ENCODE peak calls at places on chromosome 15, in nine cellular contexts. C is AG04449; J is lung; Q is GM06990; L is B cell; V is CD8-positive, alpha-beta T cell; O is fibroblast of lung; K is IMR-90; T is suprapubic skin. E is an unnamed sample.

GRCh38 chr15:69576035-69576526 is 123.5 kb downstream of the RPLP1 start:
- DNase-seq in T (no peak), J (peak), K (no peak), C (no peak), L (peak), O (peak), V (peak), Q (peak), E (no peak)

GRCh38 chr15:71044006-71044405 is 71.3 kb upstream of the THSD4 start:
- DNase-seq in J (no peak), L (no peak), Q (no peak), O (peak), T (no peak), K (peak), C (no peak), V (no peak), E (no peak)

GRCh38 chr15:101028321-101028720 is 109.2 kb downstream of the LRRK1 start:
- DNase-seq in V (no peak), O (peak), C (no peak), K (peak), J (peak), L (no peak), Q (no peak), T (peak), E (no peak)

GRCh38 chr15:33526532-33526931 is 215.8 kb downstream of the RYR3 start:
- DNase-seq in O (no peak), T (no peak), L (no peak), C (no peak), J (no peak), K (no peak), Q (no peak), V (no peak), E (no peak)

GRCh38 chr15:40096094-40096876 is 12.4 kb downstream of the BMF start:
- DNase-seq in V (no peak), L (no peak), J (no peak), T (no peak), O (no peak), C (no peak), Q (no peak), K (no peak), E (no peak)

GRCh38 chr15:82647835-82648256 is 683 bp upstream of the CPEB1 start:
- DNase-seq in C (no peak), Q (peak), L (no peak), J (no peak), V (peak), K (no peak), T (no peak), O (no peak), E (no peak)

GRCh38 chr15:88072598-88073385 is 183.7 kb downstream of the NTRK3 start:
- DNase-seq in J (no peak), C (no peak), K (no peak), V (no peak), Q (no peak), O (no peak), T (no peak), L (no peak), E (no peak)

GRCh38 chr15:79283252-79284048 is 928 bp downstream of the ANKRD34C start:
- DNase-seq in C (no peak), O (peak), J (no peak), L (no peak), K (peak), V (no peak), Q (peak), T (no peak), E (no peak)

GRCh38 chr15:50907866-50908208 is 646 bp upstream of the AP4E1 start:
- DNase-seq in T (no peak), J (peak), Q (no peak), L (peak), C (no peak), K (peak), V (peak), O (no peak), E (no peak)

GRCh38 chr15:60673918-60674558 is 195.1 kb upstream of the ICE2 start:
- DNase-seq in C (peak), T (no peak), L (no peak), O (peak), Q (no peak), J (peak), V (no peak), K (peak), E (peak)

GRCh38 chr15:90463381-90463780 is 66.3 kb upstream of the CRTC3 start:
- DNase-seq in T (no peak), K (peak), L (no peak), Q (no peak), J (no peak), C (peak), O (peak), V (no peak), E (no peak)

GRCh38 chr15:78243491-78243941 is 9.2 kb upstream of the ACSBG1 start:
- DNase-seq in L (no peak), K (peak), J (no peak), O (peak), C (no peak), T (no peak), Q (no peak), V (no peak), E (no peak)

GRCh38 chr15:23629234-23629805 is 18.3 kb downstream of the MAGEL2 start:
- DNase-seq in O (no peak), K (no peak), J (no peak), L (no peak), T (no peak), Q (no peak), V (no peak), C (no peak), E (no peak)

GRCh38 chr15:43527016-43527801 is 9.8 kb downstream of the MAP1A start:
- DNase-seq in L (no peak), C (no peak), J (no peak), V (no peak), Q (no peak), T (no peak), O (no peak), K (no peak), E (no peak)

GRCh38 chr15:75142499-75142898 is 59.2 kb upstream of the C15orf39 start:
- DNase-seq in J (no peak), Q (no peak), V (no peak), L (no peak), T (peak), K (no peak), O (no peak), C (no peak), E (no peak)

GRCh38 chr15:58065445-58066041 is at the start of gene ALDH1A2:
- DNase-seq in L (no peak), Q (peak), C (no peak), O (no peak), J (no peak), T (peak), K (no peak), V (no peak), E (no peak)

GRCh38 chr15:82952156-82953081 is at the start of gene HOMER2:
- DNase-seq in V (no peak), L (no peak), O (no peak), K (no peak), C (no peak), J (peak), Q (peak), T (no peak), E (no peak)

GRCh38 chr15:66894986-66895780 is 170.2 kb upstream of the SMAD3 start:
- DNase-seq in Q (no peak), V (no peak), L (no peak), T (peak), J (no peak), O (peak), K (no peak), C (no peak), E (no peak)

GRCh38 chr15:89389841-89390603 is 55.4 kb upstream of the POLG start:
- DNase-seq in K (no peak), J (no peak), C (no peak), O (no peak), L (no peak), V (no peak), T (no peak), Q (no peak), E (no peak)

GRCh38 chr15:98009967-98010366 is 49.5 kb downstream of the ARRDC4 start:
- DNase-seq in Q (no peak), K (no peak), T (no peak), J (no peak), C (no peak), V (no peak), O (no peak), L (no peak), E (no peak)

GRCh38 chr15:22257047-22257667 is 176.8 kb downstream of the OR4M2 start:
- DNase-seq in L (no peak), T (no peak), V (no peak), K (no peak), J (no peak), Q (no peak), O (no peak), C (no peak), E (no peak)

GRCh38 chr15:62390793-62391543 is 225.9 kb upstream of the C2CD4B start:
- DNase-seq in Q (peak), C (no peak), T (peak), K (peak), O (peak), L (no peak), J (peak), V (no peak), E (no peak)
- TF ChIP-seq CTCF in Q (no peak), C (no peak), T (no peak), K (peak), O (no peak), L (no peak), J (no peak), V (no peak), E (no peak)

DNA sequence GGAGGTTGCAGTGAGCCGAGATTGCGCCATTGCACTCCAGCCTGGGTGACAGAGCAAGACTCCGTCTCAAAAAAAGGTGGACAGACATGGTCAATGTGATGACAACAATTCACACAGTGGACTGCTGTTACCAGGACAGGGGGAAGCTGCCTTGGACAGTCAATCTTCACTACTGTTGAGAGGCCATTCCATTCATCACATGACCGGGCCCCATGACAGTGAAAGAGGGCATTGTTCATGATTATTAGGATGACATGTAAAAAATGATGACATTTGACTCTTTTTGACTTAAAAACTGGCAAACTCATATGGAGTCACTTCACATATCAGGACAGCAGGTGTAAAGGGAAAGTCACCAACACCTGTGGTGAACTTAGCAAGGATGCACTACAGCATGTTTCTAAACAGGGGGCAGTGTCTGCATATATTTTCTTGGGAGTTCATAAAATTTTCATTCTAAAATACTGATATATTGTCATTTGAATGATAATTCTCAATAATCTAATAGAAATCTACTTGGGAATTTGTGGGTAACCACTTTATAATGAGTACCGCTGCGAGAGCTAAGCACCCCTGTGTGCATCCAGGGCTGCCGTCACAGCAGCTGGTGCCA is 34.2 kb upstream of the LDHAL6B start:
- DNase-seq in V (no peak), J (no peak), K (no peak), C (no peak), L (no peak), O (no peak), T (no peak), Q (no peak), E (no peak)
- TF ChIP-seq CTCF in V (no peak), J (no peak), K (peak), C (no peak), L (no peak), O (peak), T (no peak), Q (no peak), E (no peak)

GRCh38 chr15:94467034-94467433 is 235.7 kb downstream of the MCTP2 start:
- DNase-seq in C (no peak), L (no peak), Q (no peak), O (no peak), V (no peak), T (no peak), J (no peak), K (no peak), E (no peak)
- TF ChIP-seq CTCF in C (no peak), L (no peak), Q (no peak), O (no peak), V (no peak), T (no peak), J (no peak), K (no peak), E (no peak)

GRCh38 chr15:26632500-26632899 is 140.4 kb downstream of the GABRB3 start:
- DNase-seq in V (no peak), J (no peak), K (no peak), L (no peak), C (no peak), Q (no peak), O (no peak), T (no peak), E (no peak)

GRCh38 chr15:26628879-26629529 is 143.9 kb downstream of the GABRB3 start:
- DNase-seq in J (peak), L (no peak), Q (no peak), K (peak), T (no peak), O (peak), C (no peak), V (no peak), E (peak)

GRCh38 chr15:26630857-26631256 is 142.0 kb downstream of the GABRB3 start:
- DNase-seq in L (no peak), C (no peak), K (no peak), T (no peak), J (no peak), V (no peak), Q (no peak), O (no peak), E (no peak)

GRCh38 chr15:26634319-26634718 is 138.5 kb downstream of the GABRB3 start:
- DNase-seq in V (no peak), Q (no peak), J (no peak), T (no peak), K (no peak), C (no peak), L (no peak), O (no peak), E (no peak)

GRCh38 chr15:26631894-26632293 is 141.0 kb downstream of the GABRB3 start:
- DNase-seq in T (no peak), O (no peak), V (no peak), J (no peak), Q (no peak), K (no peak), L (no peak), C (no peak), E (no peak)
- TF ChIP-seq CTCF in T (no peak), O (no peak), V (no peak), J (no peak), Q (no peak), K (no peak), L (no peak), C (no peak), E (no peak)

DNA sequence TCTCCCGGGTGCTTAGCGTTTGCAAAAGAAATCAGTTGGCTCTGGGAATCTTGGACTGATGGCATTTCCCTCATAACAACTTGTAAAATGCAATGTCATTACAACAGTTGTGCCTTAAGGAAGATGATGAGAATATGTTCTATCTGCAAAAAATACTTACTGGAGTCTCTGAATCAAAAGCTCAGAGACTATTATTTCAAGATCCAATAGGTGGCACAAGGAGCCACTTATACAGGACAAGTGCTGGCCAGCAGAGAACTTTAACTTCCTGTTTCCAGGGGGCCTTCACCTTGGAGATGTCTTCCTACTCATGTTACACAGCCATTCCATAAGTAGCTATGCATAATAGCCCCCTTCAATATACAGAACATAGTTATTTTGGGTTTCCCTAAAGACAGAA is 8.9 kb upstream of the RPS27L start:
- DNase-seq in C (no peak), J (no peak), Q (no peak), T (no peak), O (no peak), L (no peak), K (no peak), V (no peak), E (no peak)
- TF ChIP-seq CTCF in C (no peak), J (no peak), Q (peak), T (no peak), O (no peak), L (no peak), K (peak), V (no peak), E (no peak)